ENCODE peak calls at places on chromosomes 7 and 10, in nine cellular contexts. X is coronary artery; U is germinal center; Z is EL; T is activated T-helper 9 cell treated with anti-CD3 and anti-CD28 coated beads, Interleukin-2, amount 50 U/mL, for 16 hours; R is erythroblast; Q is stomach; G is activated CD4-positive, CD25-positive, alpha-beta regulatory T cell treated with anti-CD3 and anti-CD28 coated beads, Interleukin-2, amount 50 U/mL, for 72 hours; C is activated CD4-positive, alpha-beta T cell treated with anti-CD3 and anti-CD28 coated beads for 24 hours. A is an unnamed sample.

GRCh38 chr7:17275749-17276671 is 22.4 kb upstream of the AHR start:
- DNase-seq in X (no peak), U (peak; percentile 6), Z (peak; percentile 95), T (no peak), R (no peak), Q (no peak), G (no peak), C (no peak), A (no peak)

GRCh38 chr10:76786673-76787072 is 850.9 kb downstream of the KCNMA1 start:
- DNase-seq in X (no peak), U (no peak), Z (peak; percentile 15), T (no peak), R (no peak), Q (no peak), G (no peak), C (no peak), A (no peak)

GRCh38 chr7:50479743-50480517 is 29.8 kb upstream of the FIGNL1 start:
- DNase-seq in X (no peak), U (no peak), Z (no peak), T (no peak), R (no peak), Q (no peak), G (no peak), C (no peak), A (no peak)

GRCh38 chr10:96225119-96225518 is 46.2 kb downstream of the BLNK start:
- DNase-seq in X (no peak), U (no peak), Z (no peak), T (no peak), R (no peak), Q (no peak), G (no peak), C (no peak), A (no peak)

GRCh38 chr10:104120061-104120460 is 1.9 kb upstream of the SFR1 start:
- DNase-seq in X (no peak), U (no peak), Z (no peak), T (no peak), R (no peak), Q (no peak), G (no peak), C (no peak), A (no peak)

GRCh38 chr7:19991936-19992335 is 218.5 kb upstream of the TMEM196 start:
- DNase-seq in X (no peak), U (no peak), Z (peak; percentile 1), T (no peak), R (no peak), Q (no peak), G (no peak), C (no peak), A (no peak)

GRCh38 chr7:41706228-41706930 is 3.5 kb upstream of the INHBA start:
- DNase-seq in X (no peak), U (no peak), Z (no peak), T (no peak), R (no peak), Q (no peak), G (no peak), C (no peak), A (no peak)

GRCh38 chr10:123027861-123028260 is 19.1 kb downstream of the ACADSB start:
- DNase-seq in X (no peak), U (no peak), Z (no peak), T (no peak), R (no peak), Q (no peak), G (no peak), C (no peak), A (no peak)

GRCh38 chr7:4025694-4026615 is 656.1 kb upstream of the FOXK1 start:
- DNase-seq in X (peak; percentile 55), U (no peak), Z (no peak), T (no peak), R (no peak), Q (no peak), G (no peak), C (no peak), A (no peak)

GRCh38 chr10:33621143-33621542 is 286.7 kb upstream of the NRP1 start:
- DNase-seq in X (no peak), U (no peak), Z (no peak), T (no peak), R (no peak), Q (no peak), G (no peak), C (no peak), A (no peak)